ENCODE peak calls at places on chromosome 12, in eight cellular contexts. G, F, V, D, X, Z, E and S are unnamed samples.

GRCh38 chr12:96398422-96399080 is 1.7 kb downstream of the CDK17 start:
- DNase-seq in G (peak; percentile 24), F (no peak), V (peak; percentile 13), D (no peak), X (no peak), Z (no peak), E (peak; percentile 47), S (no peak)

GRCh38 chr12:89469361-89469760 is 55.2 kb downstream of the GALNT4 start:
- DNase-seq in G (no peak), F (no peak), V (no peak), D (no peak), X (no peak), Z (no peak), E (peak; percentile 66), S (no peak)

GRCh38 chr12:75674393-75674792 is 163.0 kb upstream of the KRR1 start:
- DNase-seq in G (no peak), F (no peak), V (no peak), D (no peak), X (no peak), Z (no peak), E (no peak), S (no peak)

GRCh38 chr12:102174117-102174516 is 23.5 kb downstream of the PMCH start:
- DNase-seq in G (no peak), F (no peak), V (no peak), D (no peak), X (no peak), Z (no peak), E (peak; percentile 27), S (no peak)

GRCh38 chr12:123106640-123107359 is 44.1 kb downstream of the PITPNM2 start:
- DNase-seq in G (no peak), F (no peak), V (no peak), D (no peak), X (no peak), Z (peak; percentile 32), E (no peak), S (no peak)

GRCh38 chr12:20463920-20464524 is 95.7 kb downstream of the PDE3A start:
- DNase-seq in G (peak; percentile 46), F (no peak), V (peak; percentile 23), D (no peak), X (no peak), Z (no peak), E (peak; percentile 47), S (no peak)

GRCh38 chr12:13534645-13535398 is 338.3 kb downstream of the EMP1 start:
- DNase-seq in G (peak; percentile 67), F (peak; percentile 81), V (peak; percentile 87), D (no peak), X (peak; percentile 72), Z (no peak), E (peak; percentile 60), S (no peak)

GRCh38 chr12:65656904-65657351 is 167.4 kb upstream of the HMGA2 start:
- DNase-seq in G (no peak), F (no peak), V (no peak), D (peak; percentile 96), X (no peak), Z (no peak), E (peak; percentile 90), S (peak; percentile 59)

GRCh38 chr12:82527165-82527780 is 159.4 kb upstream of the TMTC2 start:
- DNase-seq in G (peak; percentile 77), F (peak; percentile 57), V (peak; percentile 78), D (no peak), X (peak; percentile 1), Z (no peak), E (peak; percentile 77), S (peak; percentile 43)

GRCh38 chr12:55142896-55143870 is 17.0 kb downstream of the OR9K2 start:
- DNase-seq in G (peak; percentile 75), F (peak; percentile 83), V (peak; percentile 85), D (peak; percentile 31), X (peak; percentile 1), Z (no peak), E (peak; percentile 56), S (peak; percentile 7)

GRCh38 chr12:42779186-42779859 is 189.8 kb upstream of the PRICKLE1 start:
- DNase-seq in G (no peak), F (no peak), V (no peak), D (no peak), X (no peak), Z (no peak), E (peak; percentile 59), S (no peak)

GRCh38 chr12:67322580-67322979 is 53.4 kb downstream of the CAND1 start:
- DNase-seq in G (no peak), F (no peak), V (no peak), D (no peak), X (no peak), Z (no peak), E (no peak), S (no peak)

GRCh38 chr12:64419696-64420095 is 15.5 kb downstream of the XPOT start:
- DNase-seq in G (no peak), F (no peak), V (no peak), D (no peak), X (no peak), Z (no peak), E (no peak), S (peak; percentile 20)

GRCh38 chr12:80877706-80878384 is 59.9 kb downstream of the LIN7A start:
- DNase-seq in G (no peak), F (no peak), V (peak; percentile 18), D (no peak), X (no peak), Z (no peak), E (no peak), S (no peak)

GRCh38 chr12:33488036-33488435 is 48.4 kb upstream of the SYT10 start:
- DNase-seq in G (no peak), F (no peak), V (no peak), D (no peak), X (no peak), Z (no peak), E (no peak), S (no peak)

GRCh38 chr12:45290218-45290609 is 74.3 kb downstream of the ANO6 start:
- DNase-seq in G (no peak), F (no peak), V (no peak), D (no peak), X (no peak), Z (no peak), E (peak; percentile 83), S (no peak)

GRCh38 chr12:56257491-56258067 is 605 bp downstream of the ANKRD52 start:
- DNase-seq in G (peak; percentile 25), F (peak; percentile 37), V (peak; percentile 72), D (no peak), X (no peak), Z (no peak), E (no peak), S (no peak)

GRCh38 chr12:73935817-73936216 is 601.8 kb upstream of the ATXN7L3B start:
- DNase-seq in G (peak; percentile 53), F (no peak), V (peak; percentile 6), D (no peak), X (no peak), Z (no peak), E (no peak), S (no peak)